ENCODE peak calls at places on chromosomes 13 and 19, in eight cellular contexts. X is HS-27A, M is occipital lobe, Q is breast epithelium, H is omental fat pad, C is H7, V is AG20443, F is NCI-H460. R is an unnamed sample.
A peak's percentile ranks its signal among the peaks of the same experiment; 100 is the strongest.

GRCh38 chr13:35953537-35954206 is 177.5 kb downstream of the DCLK1 start:
- DNase-seq in M (peak; percentile 83), X (peak; percentile 8), Q (peak; percentile 57), V (peak; percentile 84), F (peak; percentile 56), C (peak; percentile 75), H (no peak), R (peak; percentile 11)

GRCh38 chr19:799076-799881 is 2.0 kb downstream of the PTBP1 start:
- DNase-seq in M (no peak), Q (no peak), X (no peak), V (peak; percentile 26), H (no peak), F (no peak), C (peak; percentile 86), R (peak; percentile 35)

GRCh38 chr13:103471896-103472295 is 405.7 kb upstream of the SLC10A2 start:
- DNase-seq in F (no peak), C (no peak), H (no peak), V (no peak), Q (no peak), X (no peak), M (no peak), R (no peak)

GRCh38 chr13:40445557-40445990 is 220.9 kb downstream of the FOXO1 start:
- DNase-seq in C (no peak), Q (no peak), F (no peak), V (no peak), X (peak; percentile 54), M (no peak), H (no peak), R (peak; percentile 99)

GRCh38 chr19:15393963-15394362 is 14.4 kb upstream of the AKAP8 start:
- DNase-seq in M (no peak), F (no peak), V (peak; percentile 22), Q (no peak), H (no peak), X (no peak), C (no peak), R (no peak)

GRCh38 chr13:110790371-110790770 is 76.9 kb downstream of the ING1 start:
- DNase-seq in H (no peak), C (no peak), Q (no peak), X (no peak), F (no peak), V (no peak), M (no peak), R (no peak)

GRCh38 chr19:4870025-4870700 is 2.7 kb upstream of the PLIN3 start:
- DNase-seq in Q (no peak), M (no peak), C (peak; percentile 33), H (no peak), V (peak; percentile 83), F (peak; percentile 83), X (peak; percentile 77), R (peak; percentile 49)

GRCh38 chr13:40190656-40191100 is 475.8 kb downstream of the FOXO1 start:
- DNase-seq in F (no peak), M (peak; percentile 70), X (no peak), Q (peak; percentile 75), V (peak; percentile 78), H (no peak), C (no peak), R (peak; percentile 60)

GRCh38 chr13:112968380-112968909 is 569 bp upstream of the MCF2L start:
- DNase-seq in C (peak; percentile 94), M (no peak), X (no peak), Q (peak; percentile 35), V (no peak), H (no peak), F (no peak), R (peak; percentile 1)

GRCh38 chr13:111387026-111387871 is 66.8 kb downstream of the TEX29 start:
- DNase-seq in M (no peak), V (no peak), Q (no peak), F (no peak), C (no peak), X (no peak), H (no peak), R (no peak)

GRCh38 chr19:682678-683320 is 6.6 kb downstream of the FSTL3 start:
- DNase-seq in M (no peak), H (no peak), X (no peak), C (no peak), Q (no peak), F (no peak), V (no peak), R (no peak)

GRCh38 chr19:15452111-15453047 is 2.6 kb upstream of the WIZ start:
- DNase-seq in H (peak; percentile 71), C (peak; percentile 100), F (peak; percentile 36), V (peak; percentile 96), Q (peak; percentile 78), X (no peak), M (peak; percentile 38), R (no peak)

GRCh38 chr19:50427997-50428425 is 4.7 kb upstream of the MYBPC2 start:
- DNase-seq in H (peak; percentile 44), X (no peak), F (no peak), C (peak; percentile 87), M (peak; percentile 47), Q (peak; percentile 88), V (peak; percentile 87), R (peak; percentile 82)

GRCh38 chr19:1663854-1664253 is 11.4 kb upstream of the TCF3 start:
- DNase-seq in M (no peak), Q (no peak), X (no peak), F (no peak), C (peak; percentile 26), V (no peak), H (no peak), R (peak; percentile 72)

GRCh38 chr13:26471807-26472206 is 85.7 kb upstream of the WASF3 start:
- DNase-seq in X (no peak), V (no peak), C (peak; percentile 6), H (no peak), M (no peak), Q (no peak), F (no peak), R (no peak)

GRCh38 chr13:113628291-113629270 is 29.4 kb downstream of the ATP4B start:
- DNase-seq in V (no peak), H (no peak), X (no peak), C (no peak), F (no peak), M (no peak), Q (no peak), R (no peak)

GRCh38 chr13:104764600-104764999 is 1698.4 kb upstream of the SLC10A2 start:
- DNase-seq in X (no peak), M (no peak), H (no peak), F (no peak), Q (no peak), C (no peak), V (no peak), R (no peak)

GRCh38 chr19:47839913-47840312 is 18.2 kb downstream of the CRX start:
- DNase-seq in M (no peak), H (no peak), F (no peak), Q (no peak), X (no peak), C (peak; percentile 82), V (no peak), R (no peak)

GRCh38 chr19:1449467-1450442 is at the start of gene APC2:
- DNase-seq in M (peak; percentile 86), H (no peak), V (peak; percentile 90), Q (no peak), X (no peak), F (no peak), C (peak; percentile 100), R (no peak)

GRCh38 chr13:114004416-114005205 is 30.7 kb upstream of the C13orf46 start:
- DNase-seq in Q (no peak), X (no peak), M (peak; percentile 24), H (peak; percentile 64), F (peak; percentile 73), C (no peak), V (no peak), R (no peak)